ENCODE peak calls at places on chromosomes 7 and 10, in eight cellular contexts. X, Y, P, G, Z, C, H and V are unnamed samples.

GRCh38 chr7:73978681-73979563 is 49.1 kb upstream of the ELN start:
- DNase-seq in P (no peak), C (no peak), G (no peak), H (no peak), Z (peak; percentile 69), X (peak; percentile 4), Y (no peak), V (no peak)

GRCh38 chr7:106869954-106870353 is 4.9 kb downstream of the PIK3CG start:
- DNase-seq in X (no peak), Y (no peak), P (no peak), C (no peak), Z (no peak), G (no peak), H (no peak), V (no peak)

GRCh38 chr10:7523656-7524055 is 112.8 kb upstream of the SFMBT2 start:
- DNase-seq in P (no peak), X (no peak), Z (no peak), G (no peak), Y (no peak), C (no peak), H (no peak), V (no peak)

GRCh38 chr7:93414574-93414973 is 159.9 kb downstream of the CALCR start:
- DNase-seq in G (no peak), Y (no peak), P (no peak), Z (no peak), H (no peak), X (no peak), C (no peak), V (no peak)

GRCh38 chr7:46525876-46526275 is 604.8 kb upstream of the IGFBP3 start:
- DNase-seq in G (no peak), X (no peak), Y (no peak), C (no peak), H (no peak), P (no peak), Z (no peak), V (no peak)

GRCh38 chr7:53800746-53801145 is 741.4 kb upstream of the VSTM2A start:
- DNase-seq in Z (no peak), G (no peak), P (no peak), H (no peak), C (no peak), X (no peak), Y (no peak), V (no peak)

GRCh38 chr10:125093199-125093841 is 67.0 kb downstream of the CTBP2 start:
- DNase-seq in G (no peak), P (no peak), X (no peak), H (no peak), C (no peak), Y (no peak), Z (peak; percentile 6), V (no peak)

GRCh38 chr7:157459966-157460365 is 123.2 kb downstream of the DNAJB6 start:
- DNase-seq in X (no peak), P (no peak), H (peak; percentile 6), G (no peak), C (no peak), Z (no peak), Y (no peak), V (no peak)

GRCh38 chr7:20816389-20816959 is 29.8 kb upstream of the SP8 start:
- DNase-seq in H (no peak), X (no peak), P (no peak), Z (no peak), C (no peak), Y (no peak), G (no peak), V (no peak)

GRCh38 chr7:151520419-151521229 is 929 bp upstream of the RHEB start:
- DNase-seq in Y (peak; percentile 21), X (no peak), Z (peak; percentile 52), P (peak; percentile 4), G (no peak), H (peak; percentile 63), C (no peak), V (peak; percentile 48)

GRCh38 chr10:127293640-127294039 is 97.2 kb upstream of the INSYN2A start:
- DNase-seq in P (peak; percentile 22), H (no peak), Y (peak; percentile 15), Z (peak; percentile 40), G (no peak), X (no peak), C (peak; percentile 76), V (no peak)

GRCh38 chr10:92662852-92663251 is 26.9 kb upstream of the HHEX start:
- DNase-seq in X (no peak), Z (no peak), G (no peak), P (no peak), C (no peak), H (no peak), Y (no peak), V (no peak)

GRCh38 chr7:47574473-47575328 is 7.2 kb downstream of the TNS3 start:
- DNase-seq in C (no peak), P (no peak), Y (no peak), Z (no peak), H (no peak), G (no peak), X (no peak), V (no peak)

GRCh38 chr7:28018446-28018845 is 162.1 kb downstream of the JAZF1 start:
- DNase-seq in C (no peak), P (no peak), H (no peak), G (no peak), X (no peak), Z (no peak), Y (no peak), V (no peak)

GRCh38 chr10:43703286-43703685 is 54.6 kb upstream of the ZNF32 start:
- DNase-seq in H (no peak), Z (no peak), C (no peak), G (no peak), X (no peak), P (no peak), Y (no peak), V (no peak)

GRCh38 chr10:122656308-122656705 is 43.3 kb downstream of the C10orf120 start:
- DNase-seq in P (no peak), X (no peak), C (no peak), G (no peak), H (no peak), Z (no peak), Y (no peak), V (no peak)

GRCh38 chr7:115869811-115870210 is 160.8 kb downstream of the TFEC start:
- DNase-seq in H (no peak), G (no peak), C (no peak), X (no peak), P (no peak), Y (no peak), Z (no peak), V (no peak)

GRCh38 chr10:96700477-96701099 is 19.7 kb downstream of the PIK3AP1 start:
- DNase-seq in P (no peak), C (no peak), H (no peak), Y (no peak), X (no peak), Z (no peak), G (no peak), V (no peak)